ENCODE peak calls at places on chromosomes 2 and 18, in ten cellular contexts. S is uterus, K is tibial nerve, H is lower leg skin, W is transverse colon, D is A549, N is esophagus squamous epithelium, F is GM12891, O is suprapubic skin, U is spleen. P is an unnamed sample.

GRCh38 chr18:23588836-23589560 is 2.7 kb upstream of the NPC1 start:
- DNase-seq in K (no peak), D (no peak), O (no peak), S (no peak), F (no peak), W (no peak), H (no peak), U (no peak), N (no peak), P (no peak)

GRCh38 chr2:122999823-123000222 is 1025.3 kb upstream of the CNTNAP5 start:
- DNase-seq in W (no peak), S (no peak), D (no peak), H (no peak), F (no peak), K (no peak), N (no peak), U (no peak), O (no peak), P (no peak)

GRCh38 chr2:20992201-20992711 is 51.6 kb downstream of the APOB start:
- DNase-seq in O (no peak), D (no peak), W (peak; percentile 12), S (peak; percentile 58), H (no peak), N (no peak), K (no peak), F (no peak), U (no peak), P (no peak)

GRCh38 chr2:118670868-118671267 is 176.6 kb downstream of the EN1 start:
- DNase-seq in O (no peak), K (no peak), U (no peak), D (no peak), H (no peak), F (no peak), S (no peak), N (no peak), W (no peak), P (no peak)

GRCh38 chr2:147399011-147399410 is 445.8 kb upstream of the ACVR2A start:
- DNase-seq in U (no peak), F (no peak), N (no peak), H (no peak), W (no peak), D (no peak), K (no peak), O (no peak), S (no peak), P (no peak)

GRCh38 chr18:23141022-23141999 is 6.0 kb downstream of the CABLES1 start:
- DNase-seq in S (peak; percentile 40), F (no peak), N (no peak), H (peak; percentile 92), U (no peak), K (no peak), O (no peak), W (peak; percentile 75), D (no peak), P (peak; percentile 43)

GRCh38 chr2:40343904-40344303 is 108.0 kb downstream of the SLC8A1 start:
- DNase-seq in U (no peak), K (no peak), O (no peak), W (no peak), N (no peak), H (no peak), S (no peak), D (no peak), F (no peak), P (no peak)

GRCh38 chr18:26656944-26657536 is 108.7 kb upstream of the KCTD1 start:
- DNase-seq in U (peak; percentile 91), N (no peak), O (peak; percentile 85), S (peak; percentile 71), D (peak; percentile 35), H (peak; percentile 91), F (peak; percentile 47), W (peak; percentile 71), K (peak; percentile 42), P (no peak)

DNA sequence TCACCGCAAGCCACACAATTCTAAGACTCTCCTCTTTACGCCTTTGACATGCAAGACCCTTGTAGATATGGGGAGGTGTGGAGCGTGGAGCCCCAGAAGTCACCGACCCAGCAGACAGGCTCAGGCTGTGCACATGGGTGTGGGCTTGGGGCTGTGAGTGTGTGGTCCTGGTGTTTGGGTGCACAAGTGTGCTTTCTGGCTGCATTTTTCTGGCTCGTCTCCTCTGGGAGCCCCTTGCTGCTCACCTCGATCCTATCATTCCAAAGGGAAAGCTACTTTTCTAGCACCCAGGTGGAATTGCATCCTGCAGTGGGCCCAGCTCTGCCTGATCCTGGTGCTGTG is 143.0 kb downstream of the ACOXL start:
- DNase-seq in F (no peak), H (no peak), D (no peak), K (no peak), W (no peak), O (no peak), N (no peak), U (no peak), S (no peak), P (no peak)
- TF ChIP-seq POLR2A in F (no peak), H (no peak), D (no peak), K (no peak), W (no peak), O (no peak), N (no peak), U (no peak), S (no peak), P (no peak)

GRCh38 chr2:85807756-85808155 is 54.0 kb downstream of the ATOH8 start:
- DNase-seq in H (peak; percentile 74), F (no peak), N (no peak), S (peak; percentile 8), K (no peak), O (peak; percentile 32), D (no peak), W (no peak), U (peak; percentile 43), P (no peak)

GRCh38 chr2:85802337-85803103 is 48.7 kb downstream of the ATOH8 start:
- DNase-seq in N (no peak), W (peak; percentile 3), F (no peak), K (no peak), U (no peak), H (peak; percentile 45), S (peak; percentile 11), O (peak; percentile 18), D (no peak), P (no peak)

GRCh38 chr2:85804583-85804982 is 50.8 kb downstream of the ATOH8 start:
- DNase-seq in H (peak; percentile 66), D (peak; percentile 66), K (no peak), N (no peak), O (peak; percentile 13), W (peak; percentile 5), U (peak; percentile 49), F (no peak), S (peak; percentile 12), P (peak; percentile 36)

GRCh38 chr2:85804026-85804425 is 50.2 kb downstream of the ATOH8 start:
- DNase-seq in O (peak; percentile 41), S (peak; percentile 10), H (peak; percentile 58), N (no peak), W (no peak), F (no peak), U (peak; percentile 23), D (no peak), K (no peak), P (no peak)

GRCh38 chr2:85806358-85807118 is 52.7 kb downstream of the ATOH8 start:
- DNase-seq in N (no peak), S (peak; percentile 3), K (no peak), F (no peak), D (no peak), U (no peak), O (peak; percentile 43), H (peak; percentile 67), W (no peak), P (no peak)
- TF ChIP-seq POLR2A in N (no peak), S (no peak), K (no peak), F (no peak), D (no peak), U (no peak), O (no peak), H (no peak), W (no peak), P (no peak)

GRCh38 chr2:171924170-171924942 is 2.1 kb downstream of the HAT1 start:
- DNase-seq in K (no peak), N (no peak), O (no peak), F (no peak), S (no peak), W (no peak), U (no peak), H (no peak), D (peak; percentile 21), P (peak; percentile 29)

GRCh38 chr2:171919453-171919852 is 2.8 kb upstream of the HAT1 start:
- DNase-seq in F (no peak), O (no peak), U (no peak), W (no peak), N (no peak), H (no peak), S (no peak), D (no peak), K (no peak), P (no peak)

GRCh38 chr2:171921970-171922229 is 361 bp upstream of the HAT1 start:
- DNase-seq in O (no peak), F (no peak), S (no peak), N (no peak), K (no peak), D (no peak), W (no peak), U (no peak), H (no peak), P (no peak)

GRCh38 chr2:171923206-171923605 is 945 bp downstream of the HAT1 start:
- DNase-seq in S (no peak), U (no peak), W (no peak), K (no peak), N (no peak), F (no peak), H (no peak), D (no peak), O (no peak), P (peak; percentile 42)

DNA sequence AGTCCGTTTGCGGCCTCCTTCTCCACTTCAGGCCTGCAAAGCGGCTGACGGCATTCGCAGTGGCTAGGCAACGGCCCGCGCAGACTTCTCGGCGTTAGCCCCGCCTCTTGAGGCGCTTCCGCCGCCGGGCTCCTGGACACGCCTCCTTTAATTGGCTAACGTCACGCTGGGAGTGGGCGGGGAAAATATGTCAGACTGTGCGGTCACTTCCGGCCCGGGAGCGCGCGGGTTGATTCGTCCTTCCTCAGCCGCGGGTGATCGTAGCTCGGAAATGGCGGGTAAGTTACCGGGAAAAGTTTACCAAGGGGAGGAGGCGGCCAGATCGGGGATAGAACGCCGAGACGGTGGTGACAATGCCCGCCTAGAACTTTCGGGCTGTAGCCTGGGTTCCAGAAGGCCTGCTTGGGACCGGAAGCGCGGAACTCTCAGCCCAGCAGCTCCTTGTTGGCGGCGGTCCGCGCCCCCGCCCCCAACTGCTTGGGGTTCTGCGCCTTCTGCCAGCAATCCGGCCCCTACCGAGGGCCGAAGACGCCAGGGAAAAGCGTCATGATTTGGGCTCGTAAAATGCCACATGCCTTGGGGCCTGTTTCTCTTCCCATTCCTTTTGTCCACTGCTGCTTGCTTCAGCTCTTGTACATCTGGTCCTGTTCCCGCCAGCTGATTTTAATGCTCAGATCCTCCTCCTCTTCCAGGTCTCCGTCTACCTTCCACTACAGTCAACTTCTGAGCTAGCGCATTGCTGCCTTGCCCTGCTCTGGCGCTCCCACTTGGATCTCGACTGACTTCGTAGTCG is at the start of gene HAT1:
- DNase-seq in K (peak; percentile 95), S (peak; percentile 97), H (peak; percentile 100), O (peak; percentile 99), U (peak; percentile 99), F (peak; percentile 86), W (peak; percentile 99), N (peak; percentile 86), D (peak; percentile 89), P (peak; percentile 99)
- TF ChIP-seq POLR2A in K (peak; percentile 70), S (peak; percentile 56), H (no peak), O (peak; percentile 45), U (no peak), F (no peak), W (peak; percentile 71), N (peak; percentile 58), D (peak; percentile 70), P (peak; percentile 95)

DNA sequence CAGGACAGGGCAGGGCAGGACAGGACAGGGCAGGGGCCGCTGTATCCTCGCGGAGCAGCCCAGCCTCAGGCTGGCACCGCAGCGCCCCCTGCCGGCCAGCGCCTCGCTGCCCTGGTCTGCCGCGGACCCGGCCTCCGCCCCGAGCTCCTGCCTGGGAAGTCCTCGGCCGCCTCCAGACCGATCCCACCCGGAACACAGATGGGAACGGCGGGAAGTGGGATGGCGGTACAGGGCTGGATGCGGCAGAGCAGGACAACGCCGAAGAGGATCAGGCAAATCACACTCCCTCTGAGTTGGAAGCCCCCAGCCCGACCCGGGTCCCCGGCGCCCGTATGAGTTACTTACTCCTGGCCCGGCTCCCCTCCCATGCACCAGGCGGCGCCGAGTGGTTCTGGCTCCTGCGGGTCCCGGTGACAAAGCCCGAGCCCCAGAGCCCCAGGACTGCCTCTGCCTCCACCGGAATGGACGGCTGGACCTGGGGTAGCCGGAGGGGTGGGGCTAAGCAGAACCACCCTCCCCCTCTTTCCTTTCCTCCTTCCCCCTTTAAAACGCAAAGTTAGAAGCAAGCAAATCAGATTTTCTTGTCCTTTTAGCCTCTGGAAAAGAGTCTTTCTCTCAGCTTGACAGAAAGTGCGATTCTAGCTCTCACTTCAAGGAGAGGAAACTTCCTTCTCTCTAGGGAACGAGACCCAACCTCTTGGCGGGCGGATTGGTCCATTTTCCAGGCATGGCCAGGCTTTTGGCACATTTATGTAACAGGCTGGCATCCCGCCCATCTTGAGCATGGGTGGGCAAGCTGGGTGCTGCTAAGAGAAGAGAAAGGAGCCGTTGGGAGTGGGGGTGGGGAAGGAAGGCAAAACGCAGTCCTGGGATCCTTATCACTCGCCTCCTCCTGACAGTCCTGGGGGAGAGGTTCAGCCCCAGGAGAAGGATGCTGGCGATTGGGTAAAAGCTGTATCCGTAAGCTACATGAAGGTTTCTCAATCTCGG is at the start of gene TP53I3:
- DNase-seq in H (peak; percentile 98), W (peak; percentile 91), F (peak; percentile 91), O (peak; percentile 92), N (peak; percentile 57), U (peak; percentile 98), K (peak; percentile 79), D (peak; percentile 95), S (peak; percentile 90), P (peak; percentile 95)
- TF ChIP-seq POLR2A in H (no peak), W (peak; percentile 93), F (no peak), O (peak; percentile 34), N (peak; percentile 45), U (no peak), K (peak; percentile 65), D (peak; percentile 90), S (peak; percentile 71), P (no peak)

P was measured in erythroblast.